ENCODE peak calls at places on chromosomes 11 and 22, in six cellular contexts. F, Z, U, R, E and I are unnamed samples.

GRCh38 chr11:17076517-17077239 is 789 bp downstream of the RPS13 start:
- DNase-seq in F (no peak), R (no peak), Z (no peak), U (no peak), E (no peak), I (no peak)

GRCh38 chr11:83871013-83871412 is 584.8 kb upstream of the CCDC90B start:
- DNase-seq in R (no peak), Z (no peak), U (no peak), F (no peak), E (no peak), I (no peak)

GRCh38 chr11:47233989-47234668 is 14.5 kb downstream of the ACP2 start:
- DNase-seq in E (peak; percentile 70), R (no peak), F (no peak), U (peak; percentile 59), Z (no peak), I (no peak)

GRCh38 chr22:50601669-50602337 is 1.2 kb downstream of the MAPK8IP2 start:
- DNase-seq in F (no peak), Z (no peak), U (no peak), R (peak; percentile 40), E (peak; percentile 55), I (no peak)

GRCh38 chr22:44805663-44806062 is 53.3 kb downstream of the ARHGAP8 start:
- DNase-seq in R (no peak), E (no peak), Z (no peak), F (no peak), U (no peak), I (no peak)

GRCh38 chr11:127390465-127390864 is 389.9 kb upstream of the KIRREL3 start:
- DNase-seq in Z (no peak), E (no peak), R (no peak), F (no peak), U (no peak), I (no peak)

GRCh38 chr11:103043826-103044688 is 47.9 kb downstream of the DCUN1D5 start:
- DNase-seq in E (no peak), F (no peak), U (no peak), Z (no peak), R (no peak), I (no peak)

GRCh38 chr11:131246156-131246555 is 124.3 kb upstream of the NTM start:
- DNase-seq in E (no peak), F (no peak), U (peak; percentile 31), R (no peak), Z (no peak), I (no peak)

GRCh38 chr11:65425105-65425970 is 2.7 kb downstream of the NEAT1 start:
- DNase-seq in U (peak; percentile 36), E (peak; percentile 50), F (peak; percentile 60), R (peak; percentile 52), Z (no peak), I (peak; percentile 81)

GRCh38 chr11:122656073-122656630 is 630 bp downstream of the UBASH3B start:
- DNase-seq in F (peak; percentile 38), R (peak; percentile 61), U (peak; percentile 82), E (peak; percentile 85), Z (peak; percentile 62), I (peak; percentile 33)

GRCh38 chr22:47605886-47606285 is 843.4 kb downstream of the TBC1D22A start:
- DNase-seq in E (peak; percentile 16), U (no peak), Z (no peak), F (no peak), R (no peak), I (no peak)

GRCh38 chr22:44685384-44686056 is 16.5 kb upstream of the PRR5 start:
- DNase-seq in F (peak; percentile 70), E (peak; percentile 86), U (peak; percentile 77), R (no peak), Z (no peak), I (peak; percentile 75)

GRCh38 chr11:36702330-36703054 is 104.5 kb upstream of the RAG2 start:
- DNase-seq in F (no peak), U (peak; percentile 78), Z (no peak), E (peak; percentile 64), R (no peak), I (no peak)

GRCh38 chr11:31437742-31438435 is 68.2 kb downstream of the DNAJC24 start:
- DNase-seq in R (no peak), U (no peak), F (no peak), Z (no peak), E (no peak), I (no peak)

GRCh38 chr11:13772223-13773046 is 104.0 kb downstream of the FAR1 start:
- DNase-seq in U (peak; percentile 81), Z (no peak), R (no peak), E (no peak), F (no peak), I (no peak)

GRCh38 chr11:2164861-2165555 is 4.0 kb upstream of the INS start:
- DNase-seq in F (no peak), E (no peak), U (no peak), R (no peak), Z (no peak), I (no peak)

GRCh38 chr11:19435306-19435989 is 194.7 kb upstream of the E2F8 start:
- DNase-seq in E (no peak), F (no peak), Z (no peak), U (no peak), R (no peak), I (no peak)

GRCh38 chr11:132453411-132453810 is 1078.9 kb downstream of the OPCML start:
- DNase-seq in E (no peak), F (no peak), U (no peak), Z (no peak), R (no peak), I (no peak)

GRCh38 chr22:37781434-37782059 is 26.2 kb upstream of the GCAT start:
- DNase-seq in U (peak; percentile 33), F (no peak), Z (no peak), R (no peak), E (peak; percentile 82), I (no peak)

GRCh38 chr11:79060081-79060480 is 380.7 kb downstream of the TENM4 start:
- DNase-seq in U (no peak), F (no peak), Z (no peak), R (no peak), E (no peak), I (no peak)

GRCh38 chr22:36374603-36375024 is 13.2 kb downstream of the MYH9 start:
- DNase-seq in U (no peak), R (peak; percentile 97), F (peak; percentile 68), E (no peak), Z (peak; percentile 62), I (no peak)

GRCh38 chr11:1410366-1411291 is 20.9 kb downstream of the BRSK2 start:
- DNase-seq in U (peak; percentile 73), Z (no peak), R (no peak), F (no peak), E (peak; percentile 90), I (no peak)

DNA sequence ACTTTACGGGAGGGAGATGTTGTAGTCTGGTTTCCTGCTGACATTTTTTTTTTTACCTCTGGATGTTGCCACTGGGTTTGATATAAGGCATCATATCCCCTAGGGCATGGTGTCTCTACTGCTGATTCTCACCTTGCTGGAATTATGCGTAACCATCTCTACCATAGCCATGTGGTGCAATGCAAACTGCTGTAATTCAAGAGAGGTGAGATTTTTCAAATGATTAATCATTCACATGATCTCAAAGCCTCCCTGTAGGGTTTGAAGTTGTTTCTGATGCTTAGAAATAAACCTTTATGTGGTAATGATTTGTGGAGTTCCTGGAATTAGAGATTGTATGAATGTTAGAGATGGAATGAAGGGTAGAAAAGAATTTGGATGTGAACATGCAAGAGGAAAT is 13.0 kb downstream of the MS4A3 start:
- DNase-seq in Z (no peak), U (no peak), E (no peak), R (no peak), F (no peak), I (no peak)
- H3K27me3 ChIP-seq in Z (no peaks in the 10 kb centered on the region), U (no peaks in the 10 kb centered on the region), E (no peaks in the 10 kb centered on the region), R (no peaks in the 10 kb centered on the region), F (no peaks in the 10 kb centered on the region), I (no peaks in the 10 kb centered on the region)

DNA sequence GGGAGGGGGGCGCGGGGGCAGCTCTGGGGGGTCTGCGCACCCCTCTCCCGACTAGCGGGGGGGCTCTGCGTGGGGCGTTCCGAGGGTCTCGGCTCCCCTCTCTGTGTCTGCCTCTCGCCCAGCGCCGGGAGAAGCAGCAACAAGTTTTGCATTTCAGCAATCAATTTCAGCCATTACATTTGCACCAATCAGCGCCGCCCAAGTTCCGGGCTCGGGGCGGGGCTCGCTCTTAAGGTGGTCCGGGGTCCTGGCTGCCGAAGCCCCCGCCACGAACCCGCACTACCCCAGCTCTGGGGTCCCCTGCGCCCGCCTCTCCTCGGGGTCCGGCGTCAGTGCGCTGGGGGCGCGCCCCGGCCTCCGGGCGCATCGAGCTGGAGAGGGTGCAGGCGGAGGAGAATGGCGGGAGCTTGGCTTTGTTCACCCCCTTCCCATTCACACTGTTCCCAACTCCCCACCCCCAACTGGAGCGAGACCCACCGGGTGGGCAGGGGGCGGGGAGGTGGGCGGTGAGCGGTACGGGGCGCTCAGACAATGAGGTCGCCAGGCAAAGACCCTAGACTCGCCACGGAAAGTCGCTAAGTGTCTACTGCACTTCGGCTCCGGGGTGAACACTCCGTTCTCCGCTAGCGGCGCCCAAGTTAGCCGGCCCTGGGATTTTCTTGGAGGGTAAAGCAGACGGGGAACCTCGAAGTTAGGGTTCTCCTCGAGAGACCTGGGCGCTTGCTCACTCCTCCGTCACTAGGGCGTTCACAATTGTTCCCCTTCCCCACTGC is at the start of gene MN1:
- DNase-seq in R (no peak), F (peak; percentile 48), E (peak; percentile 91), Z (peak; percentile 64), U (peak; percentile 85), I (peak; percentile 55)
- H3K27me3 ChIP-seq in R (no peaks in the 10 kb centered on the region), F (peaks cover 32% of the 10 kb centered on the region), E (peaks cover 70% of the 10 kb centered on the region), Z (no peaks in the 10 kb centered on the region), U (peaks cover 50% of the 10 kb centered on the region), I (no peaks in the 10 kb centered on the region)

GRCh38 chr11:112722876-112723275 is 238.3 kb upstream of the NCAM1 start:
- DNase-seq in R (no peak), Z (no peak), U (no peak), E (no peak), F (no peak), I (no peak)

GRCh38 chr11:112723676-112724075 is 237.5 kb upstream of the NCAM1 start:
- DNase-seq in E (no peak), F (no peak), Z (no peak), U (no peak), R (no peak), I (no peak)

GRCh38 chr11:112727341-112727841 is 233.8 kb upstream of the NCAM1 start:
- DNase-seq in E (no peak), Z (no peak), U (no peak), R (no peak), F (no peak), I (no peak)

GRCh38 chr11:112725636-112726035 is 235.6 kb upstream of the NCAM1 start:
- DNase-seq in R (no peak), U (no peak), F (no peak), Z (no peak), E (no peak), I (no peak)

DNA sequence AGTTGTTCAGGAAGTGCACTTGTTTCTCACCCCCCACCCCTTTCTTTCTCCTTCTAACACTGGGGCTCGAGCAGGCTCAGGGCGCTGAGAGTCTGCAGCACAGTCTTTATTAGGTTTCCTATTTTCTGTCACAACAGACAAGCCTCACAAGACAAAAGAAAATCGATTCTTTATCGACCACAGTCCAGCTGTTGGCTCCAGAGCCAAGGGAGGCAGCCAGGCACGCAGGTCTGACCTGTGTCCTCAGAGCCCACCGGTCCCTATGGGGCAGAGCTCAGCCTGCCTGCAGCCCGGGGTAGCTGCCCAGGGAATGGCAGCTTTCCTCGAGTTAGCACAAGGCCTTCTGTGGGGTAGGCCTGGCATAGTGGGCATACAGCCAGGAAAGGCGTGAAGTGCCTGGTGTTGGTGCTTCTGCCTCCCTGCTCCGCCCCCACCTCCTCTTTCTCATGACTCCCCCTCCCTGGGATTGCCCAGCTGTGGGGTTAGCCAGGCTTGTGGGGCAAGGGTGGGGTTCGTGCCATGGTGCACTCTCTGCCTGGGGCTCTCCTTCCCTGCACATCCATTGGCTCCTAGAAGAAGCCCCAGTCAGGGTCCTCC is 236.9 kb upstream of the NCAM1 start:
- DNase-seq in R (no peak), F (no peak), Z (no peak), E (no peak), U (no peak), I (no peak)
- H3K27me3 ChIP-seq in R (no peaks in the 10 kb centered on the region), F (no peaks in the 10 kb centered on the region), Z (no peaks in the 10 kb centered on the region), E (no peaks in the 10 kb centered on the region), U (no peaks in the 10 kb centered on the region), I (no peaks in the 10 kb centered on the region)

GRCh38 chr11:75445315-75445953 is 12.4 kb upstream of the KLHL35 start:
- DNase-seq in F (peak; percentile 76), Z (peak; percentile 75), E (peak; percentile 96), R (no peak), U (peak; percentile 85), I (peak; percentile 68)
- H3K27me3 ChIP-seq in F (no peaks in the 10 kb centered on the region), Z (no peaks in the 10 kb centered on the region), E (no peaks in the 10 kb centered on the region), R (no peaks in the 10 kb centered on the region), U (no peaks in the 10 kb centered on the region), I (no peaks in the 10 kb centered on the region)